ENCODE peak calls at places on chromosomes 12 and 14, in eight cellular contexts. O is heart right ventricle; C is epithelial cell of esophagus; E is left ventricle myocardium inferior; N is CD4-positive, CD25-positive, alpha-beta regulatory T cell; B is adrenal gland; W is HepG2; Q is ovary. Z is an unnamed sample.

GRCh38 chr14:24943024-24943423 is 106.9 kb downstream of the STXBP6 start:
- DNase-seq in O (no peak), C (no peak), E (peak; percentile 30), N (no peak), B (no peak), W (no peak), Q (no peak), Z (no peak)

GRCh38 chr12:108565976-108566375 is 3.6 kb downstream of the ISCU start:
- DNase-seq in O (peak; percentile 69), C (peak; percentile 96), E (peak; percentile 81), N (no peak), B (peak; percentile 91), W (no peak), Q (peak; percentile 55), Z (peak; percentile 46)

GRCh38 chr14:96081767-96082400 is 42.7 kb downstream of the C14orf132 start:
- DNase-seq in O (no peak), C (no peak), E (no peak), N (no peak), B (no peak), W (no peak), Q (no peak), Z (no peak)

GRCh38 chr12:28507055-28507454 is 316.8 kb downstream of the CCDC91 start:
- DNase-seq in O (no peak), C (no peak), E (no peak), N (no peak), B (no peak), W (no peak), Q (no peak), Z (no peak)

GRCh38 chr12:92505373-92506340 is 197.1 kb upstream of the PLEKHG7 start:
- DNase-seq in O (peak; percentile 80), C (no peak), E (peak; percentile 78), N (peak; percentile 62), B (peak; percentile 44), W (no peak), Q (peak; percentile 92), Z (peak; percentile 35)

GRCh38 chr12:12319501-12320322 is 30.3 kb downstream of the MANSC1 start:
- DNase-seq in O (no peak), C (no peak), E (no peak), N (no peak), B (no peak), W (peak; percentile 30), Q (peak; percentile 40), Z (no peak)

GRCh38 chr12:4388032-4388431 is 8.5 kb upstream of the FGF23 start:
- DNase-seq in O (no peak), C (no peak), E (no peak), N (no peak), B (no peak), W (no peak), Q (no peak), Z (no peak)

GRCh38 chr14:53450871-53451270 is 297.7 kb upstream of the DDHD1 start:
- DNase-seq in O (no peak), C (no peak), E (no peak), N (no peak), B (no peak), W (peak; percentile 78), Q (no peak), Z (no peak)

GRCh38 chr12:31866523-31866922 is 92.7 kb upstream of the RESF1 start:
- DNase-seq in O (no peak), C (no peak), E (no peak), N (no peak), B (no peak), W (no peak), Q (no peak), Z (no peak)

GRCh38 chr12:31867292-31867691 is 91.9 kb upstream of the RESF1 start:
- DNase-seq in O (no peak), C (no peak), E (no peak), N (no peak), B (no peak), W (no peak), Q (no peak), Z (no peak)

GRCh38 chr12:31861360-31861759 is 97.9 kb upstream of the RESF1 start:
- DNase-seq in O (no peak), C (no peak), E (no peak), N (no peak), B (no peak), W (no peak), Q (no peak), Z (no peak)

GRCh38 chr12:31868980-31869379 is 90.2 kb upstream of the RESF1 start:
- DNase-seq in O (peak; percentile 69), C (peak; percentile 75), E (peak; percentile 39), N (no peak), B (peak; percentile 84), W (no peak), Q (peak; percentile 76), Z (no peak)

GRCh38 chr12:31865023-31865422 is 94.2 kb upstream of the RESF1 start:
- DNase-seq in O (peak; percentile 7), C (no peak), E (peak; percentile 14), N (no peak), B (no peak), W (no peak), Q (no peak), Z (no peak)
- H3K4me3 ChIP-seq in O (no peak overlapping the region), C (no peak overlapping the region), E (no peak overlapping the region), N (no peak overlapping the region), B (no peak overlapping the region), W (no peak overlapping the region), Q (no peak overlapping the region), Z (no peak overlapping the region)

DNA sequence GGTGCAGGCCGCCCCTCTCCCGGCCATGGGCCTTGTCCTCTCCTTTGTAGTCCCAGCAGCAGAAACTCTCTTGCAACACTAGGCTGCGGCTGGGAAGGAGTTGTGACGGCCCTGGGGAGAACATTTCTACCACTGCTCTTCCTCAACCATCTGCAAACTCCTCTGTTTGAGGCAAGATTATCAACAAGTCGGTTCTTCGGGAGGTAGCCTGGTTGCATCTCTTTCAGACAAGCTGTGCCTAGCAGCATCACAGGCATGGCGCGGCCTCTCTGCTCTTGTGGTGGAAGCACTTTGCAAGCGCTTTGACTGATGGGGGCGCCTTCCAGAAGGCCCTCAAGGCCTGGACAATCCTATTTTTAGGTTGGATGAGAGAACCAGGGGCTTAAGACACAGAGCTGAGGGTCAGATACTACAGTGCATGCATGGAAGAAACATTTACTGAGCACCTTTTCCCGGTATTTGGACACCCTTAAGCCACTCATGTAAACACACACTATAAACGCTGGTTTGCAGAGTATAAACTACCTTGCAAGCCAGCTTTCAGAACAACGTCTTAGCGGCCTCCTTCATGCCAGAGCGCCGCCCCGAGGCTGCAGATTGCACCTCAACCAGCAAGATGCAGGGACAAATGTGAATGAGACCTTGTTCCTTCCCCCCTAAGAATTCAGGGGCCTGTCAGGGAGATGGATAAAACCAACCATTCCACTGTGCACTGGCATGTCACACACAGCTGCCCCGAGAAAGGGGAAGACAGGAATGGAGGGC is 1.3 kb upstream of the PRIMA1 start:
- DNase-seq in O (no peak), C (no peak), E (no peak), N (no peak), B (no peak), W (no peak), Q (no peak), Z (no peak)
- H3K4me3 ChIP-seq in O (peak overlapping the region; percentile 50), C (no peak overlapping the region), E (peak overlapping the region; percentile 74), N (no peak overlapping the region), B (no peak overlapping the region), W (peak overlapping the region; percentile 52), Q (peak overlapping the region; percentile 63), Z (no peak overlapping the region)

GRCh38 chr14:36659010-36659821 is 2.4 kb upstream of the PAX9 start:
- DNase-seq in O (no peak), C (peak; percentile 6), E (no peak), N (no peak), B (no peak), W (no peak), Q (no peak), Z (no peak)

GRCh38 chr14:36657409-36658090 is 4.1 kb upstream of the PAX9 start:
- DNase-seq in O (no peak), C (peak; percentile 48), E (no peak), N (no peak), B (no peak), W (no peak), Q (no peak), Z (no peak)

GRCh38 chr14:36659822-36660735 is 1.6 kb upstream of the PAX9 start:
- DNase-seq in O (no peak), C (peak; percentile 54), E (no peak), N (no peak), B (no peak), W (no peak), Q (no peak), Z (no peak)

GRCh38 chr14:36656769-36657408 is 4.8 kb upstream of the PAX9 start:
- DNase-seq in O (no peak), C (no peak), E (no peak), N (no peak), B (no peak), W (no peak), Q (no peak), Z (no peak)

DNA sequence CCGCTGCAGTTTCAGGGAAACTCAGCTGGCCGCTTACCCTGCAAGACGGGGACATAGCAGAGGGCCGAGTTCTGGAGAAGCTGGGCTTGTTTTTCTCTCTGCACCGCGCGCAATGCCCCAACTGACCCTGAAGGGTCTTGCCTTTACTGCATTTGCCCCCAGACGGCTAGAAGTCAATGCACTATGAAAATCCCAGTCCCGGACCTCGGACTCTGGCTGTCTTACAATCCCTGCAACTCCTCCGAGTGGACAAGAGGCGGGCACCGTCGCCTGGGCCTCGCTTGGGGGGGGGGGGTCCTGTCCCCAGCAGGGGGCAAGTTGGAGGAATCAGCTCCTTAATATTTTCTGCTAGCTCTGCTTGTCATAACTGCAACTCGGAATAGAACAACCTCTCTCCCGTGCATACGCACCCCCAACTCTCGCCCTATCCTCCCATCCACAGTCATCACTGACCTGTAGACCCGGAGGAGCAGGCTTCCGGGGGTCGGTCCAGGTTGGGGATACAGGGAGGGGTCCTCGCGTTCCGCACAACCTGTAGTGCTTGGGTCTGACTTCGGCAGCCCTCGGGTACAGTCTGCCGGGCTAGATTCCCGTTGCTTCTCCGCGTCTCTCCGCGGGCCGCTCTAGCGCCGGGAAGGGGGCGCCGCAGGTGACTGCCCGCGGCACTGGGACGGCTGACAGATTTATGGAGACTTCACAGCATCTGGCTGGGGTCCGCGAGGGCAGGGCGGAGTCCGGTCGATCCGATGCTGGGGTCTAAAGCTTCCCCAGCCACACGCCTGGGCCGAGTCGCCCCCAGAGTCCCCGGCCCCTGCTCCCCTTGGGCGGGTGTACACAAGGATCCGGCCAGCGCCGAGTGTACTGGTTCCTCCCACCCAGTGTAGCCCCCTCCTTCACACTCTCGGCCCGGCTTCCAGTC is 3.3 kb upstream of the PAX9 start:
- DNase-seq in O (no peak), C (no peak), E (no peak), N (no peak), B (no peak), W (no peak), Q (no peak), Z (no peak)
- H3K4me3 ChIP-seq in O (no peak overlapping the region), C (peak overlapping the region; percentile 50), E (peak overlapping the region; percentile 34), N (no peak overlapping the region), B (no peak overlapping the region), W (no peak overlapping the region), Q (no peak overlapping the region), Z (no peak overlapping the region)

GRCh38 chr14:89364316-89364715 is 52.7 kb downstream of the FOXN3 start:
- DNase-seq in O (no peak), C (no peak), E (no peak), N (no peak), B (no peak), W (no peak), Q (no peak), Z (no peak)

GRCh38 chr14:89366580-89367448 is 50.2 kb downstream of the FOXN3 start:
- DNase-seq in O (peak; percentile 45), C (no peak), E (no peak), N (no peak), B (no peak), W (no peak), Q (peak; percentile 71), Z (no peak)

GRCh38 chr14:89368490-89369477 is 48.2 kb downstream of the FOXN3 start:
- DNase-seq in O (no peak), C (no peak), E (no peak), N (no peak), B (no peak), W (peak; percentile 97), Q (no peak), Z (no peak)

GRCh38 chr14:89367449-89368120 is 49.4 kb downstream of the FOXN3 start:
- DNase-seq in O (no peak), C (no peak), E (no peak), N (no peak), B (no peak), W (no peak), Q (no peak), Z (no peak)

DNA sequence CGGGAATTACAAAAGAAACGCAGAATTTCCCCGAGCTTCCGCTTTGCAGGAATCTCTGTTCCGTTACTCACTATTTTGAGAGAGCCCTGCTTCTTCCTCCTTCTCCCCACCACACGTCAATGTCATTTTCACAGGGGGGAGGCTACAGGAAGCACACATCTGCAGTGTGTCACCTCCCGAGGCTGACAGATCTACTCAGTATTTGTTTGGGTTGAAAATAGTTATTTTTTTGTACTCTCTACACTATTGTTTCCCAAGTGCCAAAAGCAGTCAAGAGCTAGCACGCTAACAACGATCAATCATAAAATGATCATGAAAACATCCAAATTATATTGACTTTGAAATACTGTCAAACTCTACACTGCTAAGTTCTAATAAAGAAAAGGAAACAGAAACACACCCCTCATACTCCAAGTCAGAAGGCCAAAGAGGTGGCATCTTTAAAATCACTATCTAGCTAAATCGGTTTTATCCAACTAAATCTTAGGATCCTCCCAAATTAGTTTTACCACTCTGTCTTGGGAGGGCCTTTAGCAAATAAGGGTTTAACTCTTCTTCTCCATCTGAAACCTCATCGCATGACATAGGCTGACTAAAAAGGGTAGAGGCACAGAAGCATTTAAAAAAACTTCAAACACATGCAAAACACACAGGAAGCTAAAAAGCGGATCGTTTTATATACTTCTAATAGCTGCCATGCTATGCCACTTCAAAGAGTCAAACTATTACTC is 51.8 kb downstream of the FOXN3 start:
- DNase-seq in O (peak; percentile 51), C (no peak), E (no peak), N (peak; percentile 67), B (no peak), W (no peak), Q (no peak), Z (peak; percentile 70)
- H3K4me3 ChIP-seq in O (peak overlapping the region; percentile 26), C (no peak overlapping the region), E (no peak overlapping the region), N (peak overlapping the region; percentile 77), B (no peak overlapping the region), W (no peak overlapping the region), Q (no peak overlapping the region), Z (peak overlapping the region; percentile 50)